ENCODE peak calls at places on chromosome 1, in six cellular contexts. One of them, this sample, is unnamed.

GRCh38 chr1:53878492-53879105 is 11.0 kb downstream of the YIPF1 start:
- DNase-seq in GDM1: peak
- DNase-seq in anterior cingulate cortex: no peak
- DNase-seq in ELR: peak
- DNase-seq in BJ: no peak
- DNase-seq in EH: peak
- DNase-seq in this sample: peak

GRCh38 chr1:206466840-206467649 is 3.2 kb upstream of the IKBKE start:
- DNase-seq in BJ: no peak
- DNase-seq in ELR: no peak
- DNase-seq in EH: no peak
- DNase-seq in anterior cingulate cortex: no peak
- DNase-seq in GDM1: no peak
- DNase-seq in this sample: no peak

GRCh38 chr1:47495176-47495713 is 57.4 kb downstream of the FOXD2 start:
- DNase-seq in BJ: no peak
- DNase-seq in anterior cingulate cortex: no peak
- DNase-seq in ELR: no peak
- DNase-seq in EH: no peak
- DNase-seq in GDM1: no peak
- DNase-seq in this sample: no peak

GRCh38 chr1:218572046-218572445 is 226.9 kb downstream of the TGFB2 start:
- DNase-seq in EH: no peak
- DNase-seq in BJ: no peak
- DNase-seq in GDM1: no peak
- DNase-seq in ELR: no peak
- DNase-seq in anterior cingulate cortex: no peak
- DNase-seq in this sample: no peak

GRCh38 chr1:25035523-25036116 is 105.5 kb upstream of the RUNX3 start:
- DNase-seq in ELR: no peak
- DNase-seq in BJ: no peak
- DNase-seq in anterior cingulate cortex: no peak
- DNase-seq in EH: no peak
- DNase-seq in GDM1: no peak
- DNase-seq in this sample: no peak

GRCh38 chr1:223832637-223832943 is 13.2 kb downstream of the TP53BP2 start:
- DNase-seq in ELR: peak
- DNase-seq in EH: no peak
- DNase-seq in GDM1: no peak
- DNase-seq in anterior cingulate cortex: peak
- DNase-seq in BJ: no peak
- DNase-seq in this sample: no peak

GRCh38 chr1:203440780-203441179 is 34.8 kb upstream of the PRELP start:
- DNase-seq in GDM1: no peak
- DNase-seq in ELR: peak
- DNase-seq in anterior cingulate cortex: peak
- DNase-seq in EH: peak
- DNase-seq in BJ: no peak
- DNase-seq in this sample: peak

GRCh38 chr1:208033236-208033635 is 122.3 kb upstream of the CD34 start:
- DNase-seq in anterior cingulate cortex: no peak
- DNase-seq in GDM1: no peak
- DNase-seq in BJ: no peak
- DNase-seq in ELR: no peak
- DNase-seq in EH: no peak
- DNase-seq in this sample: no peak

GRCh38 chr1:10402729-10403274 is 3.9 kb downstream of the PGD start:
- DNase-seq in BJ: no peak
- DNase-seq in GDM1: no peak
- DNase-seq in EH: peak
- DNase-seq in ELR: peak
- DNase-seq in anterior cingulate cortex: no peak
- DNase-seq in this sample: peak

GRCh38 chr1:178953034-178953433 is 72.7 kb upstream of the FAM20B start:
- DNase-seq in ELR: no peak
- DNase-seq in BJ: no peak
- DNase-seq in EH: no peak
- DNase-seq in anterior cingulate cortex: no peak
- DNase-seq in GDM1: no peak
- DNase-seq in this sample: no peak

GRCh38 chr1:182608850-182609610 is 4.8 kb upstream of the RGS16 start:
- DNase-seq in ELR: no peak
- DNase-seq in GDM1: no peak
- DNase-seq in EH: peak
- DNase-seq in anterior cingulate cortex: no peak
- DNase-seq in BJ: no peak
- DNase-seq in this sample: peak

This sample was measured in fibroblast of villous mesenchyme.